ENCODE peak calls at places on chromosomes 11 and 22, in four cellular contexts. Y is Peyer's patch, P is GM06990, T is PC-3. X is an unnamed sample.

GRCh38 chr11:502288-503178 is 4.5 kb downstream of the RNH1 start:
- DNase-seq in T (no peak), Y (no peak), P (no peak), X (no peak)

GRCh38 chr11:75689861-75690641 is 21.2 kb upstream of the MAP6 start:
- DNase-seq in Y (no peak), T (peak; percentile 55), P (peak; percentile 61), X (no peak)

GRCh38 chr11:130166457-130166784 is 6.8 kb downstream of the ST14 start:
- DNase-seq in P (no peak), Y (peak; percentile 73), T (peak; percentile 99), X (no peak)

GRCh38 chr11:39120890-39121289 is 2338.6 kb downstream of the LRRC4C start:
- DNase-seq in T (no peak), P (no peak), Y (no peak), X (no peak)

GRCh38 chr11:72703281-72704008 is 29.2 kb upstream of the PDE2A start:
- DNase-seq in P (no peak), Y (no peak), T (no peak), X (no peak)

GRCh38 chr22:29302681-29303465 is 3.6 kb upstream of the GAS2L1 start:
- DNase-seq in Y (no peak), T (no peak), P (no peak), X (no peak)

GRCh38 chr11:82004537-82005213 is 729.0 kb downstream of the FAM181B start:
- DNase-seq in P (no peak), Y (no peak), T (no peak), X (no peak)

GRCh38 chr22:46547179-46547882 is 9.9 kb upstream of the CELSR1 start:
- DNase-seq in T (no peak), Y (no peak), P (no peak), X (no peak)

GRCh38 chr11:121421149-121421906 is 30.8 kb upstream of the SORL1 start:
- DNase-seq in P (no peak), T (peak; percentile 71), Y (no peak), X (no peak)

GRCh38 chr22:45271667-45272188 is 13.0 kb upstream of the UPK3A start:
- DNase-seq in T (no peak), Y (no peak), P (no peak), X (no peak)

GRCh38 chr11:18245396-18245795 is 3.1 kb downstream of the SAA2 start:
- DNase-seq in Y (no peak), T (no peak), P (no peak), X (no peak)

GRCh38 chr11:18239655-18240054 is 3.1 kb upstream of the SAA4 start:
- DNase-seq in Y (no peak), P (no peak), T (no peak), X (no peak)

GRCh38 chr11:18248561-18248960 is at the start of gene SAA2:
- DNase-seq in T (no peak), P (no peak), Y (no peak), X (no peak)

DNA sequence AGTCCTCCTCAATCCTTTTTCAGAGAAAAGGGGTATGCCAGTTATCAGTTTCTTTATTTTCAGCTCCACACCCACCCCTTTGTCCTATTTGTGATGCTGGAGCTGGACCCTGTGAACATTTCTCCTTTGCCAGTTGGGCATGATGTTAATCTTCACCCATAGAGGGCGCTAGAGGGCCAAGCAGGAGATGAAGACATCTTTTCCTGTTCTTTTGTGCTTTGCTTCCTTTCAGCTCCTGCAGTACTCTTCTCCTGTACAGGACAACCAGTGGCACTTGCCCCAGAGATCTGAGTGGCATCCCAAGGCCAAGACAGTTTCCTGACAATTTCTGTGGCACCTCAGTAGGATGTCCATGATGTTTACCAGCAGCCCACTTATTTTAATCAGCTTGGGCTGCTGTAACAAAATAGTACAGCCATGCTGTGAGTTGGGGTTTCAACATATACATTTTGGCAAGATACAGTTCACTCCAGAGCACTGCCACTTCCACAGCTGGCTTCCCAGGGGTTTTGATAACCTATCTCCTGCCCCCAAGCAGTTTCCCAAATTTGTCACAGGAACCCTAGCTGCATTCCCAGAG is 4.6 kb downstream of the SAA2 start:
- DNase-seq in P (peak; percentile 31), T (peak; percentile 73), Y (peak; percentile 47), X (peak; percentile 53)
- H3K27me3 ChIP-seq in P (no peaks in the 10 kb centered on the region), T (peaks cover 18% of the 10 kb centered on the region), Y (no peaks in the 10 kb centered on the region), X (no peaks in the 10 kb centered on the region)

DNA sequence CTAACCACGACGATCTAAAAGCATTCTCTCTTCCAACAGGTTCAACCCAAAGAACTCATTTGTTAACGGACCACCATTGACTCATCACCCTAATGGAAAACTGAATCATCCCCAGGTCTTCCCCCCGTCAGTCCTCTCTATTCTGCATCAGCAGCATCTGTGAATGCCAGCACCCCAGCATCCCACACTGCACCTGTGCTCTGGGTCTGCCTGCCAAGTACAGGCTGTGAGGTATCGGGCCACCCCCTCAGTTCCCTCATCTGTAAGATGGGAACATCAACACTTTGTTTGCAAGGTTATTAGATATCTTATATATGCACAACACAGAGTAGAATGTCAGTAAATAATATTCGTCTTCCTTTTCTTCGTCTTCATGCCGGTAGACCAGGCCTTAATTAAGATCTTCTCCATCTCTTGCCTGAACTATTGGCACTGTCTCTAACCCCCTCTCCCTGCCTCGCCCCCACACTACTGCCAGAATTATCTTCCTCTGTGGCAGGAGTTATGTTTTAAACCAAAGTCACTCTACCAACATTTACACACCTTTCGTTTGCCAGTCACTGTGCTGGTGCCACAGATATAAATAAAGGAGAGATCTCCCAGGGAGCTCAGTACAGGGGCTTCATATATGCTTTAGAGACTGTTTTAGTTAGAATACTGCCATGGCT is 7.8 kb upstream of the TMPRSS4 start:
- DNase-seq in T (no peak), P (no peak), Y (no peak), X (no peak)
- H3K27me3 ChIP-seq in T (peaks cover 75% of the 10 kb centered on the region), P (no peaks in the 10 kb centered on the region), Y (no peaks in the 10 kb centered on the region), X (no peaks in the 10 kb centered on the region)

DNA sequence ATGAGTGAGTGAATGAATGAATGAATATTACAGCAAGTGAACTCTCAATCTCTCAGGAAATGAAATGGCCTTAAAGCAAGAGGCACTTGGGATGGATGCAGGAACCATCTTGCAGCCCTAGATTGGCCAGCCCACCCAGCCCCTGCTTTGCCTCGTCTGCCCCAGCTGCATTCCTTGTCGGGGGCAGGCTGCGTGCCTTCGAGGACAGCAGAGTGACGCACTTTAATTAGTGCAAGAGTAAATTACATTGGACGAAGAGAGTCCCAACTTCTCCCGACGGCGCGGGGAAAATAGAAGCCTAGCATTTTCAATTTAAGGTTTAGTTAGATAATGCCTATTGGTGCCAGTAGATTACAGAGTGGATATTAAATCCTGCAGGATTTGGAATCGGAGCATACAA is 33.9 kb downstream of the TRIM29 start:
- DNase-seq in P (no peak), Y (no peak), T (no peak), X (no peak)
- H3K27me3 ChIP-seq in P (peaks cover 7% of the 10 kb centered on the region), Y (no peaks in the 10 kb centered on the region), T (peaks cover 81% of the 10 kb centered on the region), X (no peaks in the 10 kb centered on the region)

GRCh38 chr22:41976961-41977566 is 7.8 kb downstream of the SEPTIN3 start:
- DNase-seq in T (no peak), P (no peak), Y (no peak), X (no peak)
- H3K27me3 ChIP-seq in T (peaks cover 16% of the 10 kb centered on the region), P (peaks cover 1% of the 10 kb centered on the region), Y (no peaks in the 10 kb centered on the region), X (peaks cover 23% of the 10 kb centered on the region)

GRCh38 chr22:22404598-22405284 is 103.8 kb downstream of the ZNF280B start:
- DNase-seq in P (peak; percentile 19), Y (peak; percentile 70), T (no peak), X (no peak)

GRCh38 chr22:22408269-22408668 is 100.3 kb downstream of the ZNF280B start:
- DNase-seq in Y (no peak), P (no peak), T (no peak), X (no peak)

GRCh38 chr22:22408731-22409696 is 99.5 kb downstream of the ZNF280B start:
- DNase-seq in T (peak; percentile 35), Y (peak; percentile 71), P (peak; percentile 19), X (no peak)

GRCh38 chr22:22407061-22407460 is 101.5 kb downstream of the ZNF280B start:
- DNase-seq in T (no peak), P (no peak), Y (no peak), X (no peak)

DNA sequence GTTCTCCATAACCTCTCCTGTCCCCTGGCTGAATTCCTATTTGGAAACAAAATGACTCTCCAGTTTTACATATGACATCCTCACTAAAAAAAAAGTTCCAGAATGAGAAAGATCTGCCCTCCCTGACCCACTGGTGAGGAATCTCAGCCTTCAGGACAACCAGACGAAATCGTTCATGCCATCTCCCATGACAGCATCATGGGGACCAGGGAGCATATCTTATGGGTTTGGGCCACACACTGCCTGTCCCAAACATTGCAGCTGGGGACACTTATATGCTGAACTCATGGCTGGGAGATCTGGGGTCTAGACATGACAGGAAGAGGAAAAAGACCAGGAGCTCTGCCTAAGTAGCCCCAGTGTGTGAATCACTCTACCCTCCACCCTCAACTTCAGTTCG is 102.1 kb downstream of the ZNF280B start:
- DNase-seq in P (no peak), T (no peak), Y (no peak), X (no peak)
- H3K27me3 ChIP-seq in P (no peaks in the 10 kb centered on the region), T (peaks cover 10% of the 10 kb centered on the region), Y (no peaks in the 10 kb centered on the region), X (no peaks in the 10 kb centered on the region)

DNA sequence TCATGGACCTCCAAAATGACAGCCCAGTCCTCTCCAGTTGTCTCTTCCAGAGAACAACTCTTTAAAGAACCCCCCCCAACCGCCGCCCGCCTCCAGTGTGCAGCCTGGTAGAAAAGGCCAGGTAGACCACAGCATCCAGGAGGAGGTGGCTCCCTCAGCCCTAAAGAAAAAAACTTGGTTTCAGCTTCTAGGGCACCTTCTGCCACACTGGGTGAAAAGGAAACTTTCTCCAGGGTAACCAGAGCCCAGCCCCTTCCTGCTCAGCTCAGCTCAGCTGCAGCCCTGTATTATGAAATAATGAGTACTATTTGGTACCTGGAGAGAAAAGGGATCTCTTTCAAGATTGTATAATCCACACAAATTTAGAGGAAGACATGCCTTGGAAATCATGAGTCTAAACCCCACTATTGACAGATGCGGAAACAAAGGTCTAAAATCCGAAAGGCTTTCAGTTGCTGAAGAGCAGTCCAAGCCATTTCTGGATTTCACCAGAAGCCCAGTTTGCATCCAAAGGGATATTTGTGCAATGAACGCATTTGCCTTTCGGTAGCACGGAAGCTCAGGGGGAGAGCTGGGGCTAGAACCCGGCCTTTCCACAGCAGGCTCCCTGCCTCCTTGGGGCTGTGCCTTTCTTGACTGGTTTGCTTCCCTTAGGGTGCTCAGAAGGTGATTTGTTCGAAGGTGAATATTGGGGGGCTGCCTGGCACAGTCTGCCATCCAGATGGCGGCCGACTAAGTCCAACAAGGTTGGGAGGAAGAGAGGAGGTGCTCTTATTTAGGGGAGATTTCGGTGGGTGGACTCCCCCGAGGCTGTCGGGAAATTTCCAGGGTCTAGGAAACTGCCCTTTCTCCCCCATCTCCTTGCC is 3.3 kb downstream of the FXYD6 start:
- DNase-seq in T (no peak), Y (no peak), P (no peak), X (no peak)
- H3K27me3 ChIP-seq in T (peaks cover 100% of the 10 kb centered on the region), Y (no peaks in the 10 kb centered on the region), P (peaks cover 9% of the 10 kb centered on the region), X (peaks cover 23% of the 10 kb centered on the region)

GRCh38 chr11:46235777-46236688 is 41.4 kb upstream of the CREB3L1 start:
- DNase-seq in P (no peak), Y (no peak), T (no peak), X (no peak)

GRCh38 chr11:46236918-46237247 is 40.6 kb upstream of the CREB3L1 start:
- DNase-seq in Y (no peak), P (no peak), T (no peak), X (no peak)

GRCh38 chr11:46238078-46238966 is 39.1 kb upstream of the CREB3L1 start:
- DNase-seq in T (no peak), P (peak; percentile 54), Y (peak; percentile 48), X (peak; percentile 58)

GRCh38 chr11:46237248-46238077 is 40.0 kb upstream of the CREB3L1 start:
- DNase-seq in P (peak; percentile 53), Y (no peak), T (peak; percentile 83), X (no peak)

DNA sequence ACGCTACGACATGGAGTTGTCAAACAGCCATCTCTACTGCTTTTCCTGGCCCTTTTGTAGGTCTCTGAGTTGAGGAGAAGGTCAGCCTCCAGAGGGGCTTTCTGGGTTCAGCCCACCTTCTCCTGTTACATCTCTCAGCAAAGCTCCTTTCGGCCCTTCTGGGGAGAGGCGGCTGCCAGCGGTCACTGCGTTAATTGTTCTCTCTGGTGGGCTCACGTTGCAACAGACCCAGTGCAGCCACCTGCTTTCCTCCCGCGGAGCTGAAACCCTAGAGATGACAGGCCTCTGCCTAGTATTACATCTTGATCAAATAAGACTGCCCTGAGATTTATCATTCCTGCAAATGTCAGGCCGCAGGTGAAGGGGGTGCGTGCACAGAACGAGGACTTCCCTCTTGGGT is 43.2 kb upstream of the CREB3L1 start:
- DNase-seq in T (no peak), Y (no peak), P (no peak), X (no peak)
- H3K27me3 ChIP-seq in T (no peaks in the 10 kb centered on the region), Y (no peaks in the 10 kb centered on the region), P (no peaks in the 10 kb centered on the region), X (peaks cover 15% of the 10 kb centered on the region)